ENCODE peak calls at places on chromosomes 1 and 21, in four cellular contexts. One of them, this sample, is unnamed.

GRCh38 chr1:218588555-218589172 is 243.5 kb downstream of the TGFB2 start:
- DNase-seq in CD8-positive, alpha-beta T cell: no peak
- DNase-seq in iPS DF 6.9: no peak
- DNase-seq in esophagus muscularis mucosa: no peak
- DNase-seq in this sample: no peak

GRCh38 chr1:93805027-93805426 is 74.0 kb downstream of the DNTTIP2 start:
- DNase-seq in iPS DF 6.9: no peak
- DNase-seq in CD8-positive, alpha-beta T cell: no peak
- DNase-seq in esophagus muscularis mucosa: no peak
- DNase-seq in this sample: no peak

GRCh38 chr1:60978421-60979357 is 103.7 kb upstream of the NFIA start:
- DNase-seq in CD8-positive, alpha-beta T cell: no peak
- DNase-seq in esophagus muscularis mucosa: no peak
- DNase-seq in iPS DF 6.9: no peak
- DNase-seq in this sample: no peak

GRCh38 chr1:151326619-151327222 is 495 bp downstream of the PI4KB start:
- DNase-seq in CD8-positive, alpha-beta T cell: peak; percentile 32
- DNase-seq in iPS DF 6.9: no peak
- DNase-seq in esophagus muscularis mucosa: no peak
- DNase-seq in this sample: no peak

GRCh38 chr1:117014209-117014608 is 12.6 kb downstream of the CD101 start:
- DNase-seq in CD8-positive, alpha-beta T cell: no peak
- DNase-seq in iPS DF 6.9: no peak
- DNase-seq in esophagus muscularis mucosa: no peak
- DNase-seq in this sample: no peak

GRCh38 chr1:217524787-217525520 is 105.9 kb downstream of the GPATCH2 start:
- DNase-seq in esophagus muscularis mucosa: no peak
- DNase-seq in CD8-positive, alpha-beta T cell: no peak
- DNase-seq in iPS DF 6.9: no peak
- DNase-seq in this sample: no peak

GRCh38 chr1:86714561-86715244 is 10.3 kb downstream of the SH3GLB1 start:
- DNase-seq in CD8-positive, alpha-beta T cell: no peak
- DNase-seq in esophagus muscularis mucosa: no peak
- DNase-seq in iPS DF 6.9: no peak
- DNase-seq in this sample: no peak

GRCh38 chr1:215056584-215056983 is 26.0 kb upstream of the KCNK2 start:
- DNase-seq in iPS DF 6.9: no peak
- DNase-seq in CD8-positive, alpha-beta T cell: no peak
- DNase-seq in esophagus muscularis mucosa: no peak
- DNase-seq in this sample: no peak

GRCh38 chr1:93592636-93592949 is 89.0 kb downstream of the BCAR3 start:
- DNase-seq in iPS DF 6.9: no peak
- DNase-seq in CD8-positive, alpha-beta T cell: no peak
- DNase-seq in esophagus muscularis mucosa: no peak
- DNase-seq in this sample: no peak

GRCh38 chr1:14602131-14602530 is 3.6 kb downstream of the KAZN start:
- DNase-seq in esophagus muscularis mucosa: peak; percentile 94
- DNase-seq in CD8-positive, alpha-beta T cell: no peak
- DNase-seq in iPS DF 6.9: no peak
- DNase-seq in this sample: no peak

GRCh38 chr1:78715181-78715661 is 65.6 kb downstream of the IFI44 start:
- DNase-seq in esophagus muscularis mucosa: no peak
- DNase-seq in CD8-positive, alpha-beta T cell: no peak
- DNase-seq in iPS DF 6.9: no peak
- DNase-seq in this sample: peak; percentile 18

GRCh38 chr1:23452011-23452411 is 27.5 kb upstream of the TCEA3 start:
- DNase-seq in iPS DF 6.9: no peak
- DNase-seq in CD8-positive, alpha-beta T cell: peak; percentile 36
- DNase-seq in esophagus muscularis mucosa: no peak
- DNase-seq in this sample: peak; percentile 84

GRCh38 chr1:201792534-201793305 is 36.2 kb upstream of the IPO9 start:
- DNase-seq in esophagus muscularis mucosa: peak; percentile 96
- DNase-seq in CD8-positive, alpha-beta T cell: peak; percentile 21
- DNase-seq in iPS DF 6.9: peak; percentile 80
- DNase-seq in this sample: no peak

GRCh38 chr1:44553771-44554170 is 120.5 kb downstream of the TMEM53 start:
- DNase-seq in CD8-positive, alpha-beta T cell: no peak
- DNase-seq in esophagus muscularis mucosa: no peak
- DNase-seq in iPS DF 6.9: no peak
- DNase-seq in this sample: peak; percentile 29

GRCh38 chr1:58748625-58749198 is 35.1 kb downstream of the JUN start:
- DNase-seq in CD8-positive, alpha-beta T cell: no peak
- DNase-seq in esophagus muscularis mucosa: no peak
- DNase-seq in iPS DF 6.9: no peak
- DNase-seq in this sample: no peak

GRCh38 chr1:201694615-201695335 is 134.2 kb upstream of the IPO9 start:
- DNase-seq in iPS DF 6.9: no peak
- DNase-seq in esophagus muscularis mucosa: no peak
- DNase-seq in CD8-positive, alpha-beta T cell: no peak
- DNase-seq in this sample: no peak

GRCh38 chr1:9284061-9284460 is 8.6 kb upstream of the SPSB1 start:
- DNase-seq in iPS DF 6.9: no peak
- DNase-seq in esophagus muscularis mucosa: no peak
- DNase-seq in CD8-positive, alpha-beta T cell: no peak
- DNase-seq in this sample: no peak

GRCh38 chr1:245156736-245157505 is 2.1 kb downstream of the KIF26B start:
- DNase-seq in CD8-positive, alpha-beta T cell: no peak
- DNase-seq in iPS DF 6.9: no peak
- DNase-seq in esophagus muscularis mucosa: no peak
- DNase-seq in this sample: no peak

GRCh38 chr1:56284933-56285332 is 294.4 kb downstream of the PLPP3 start:
- DNase-seq in CD8-positive, alpha-beta T cell: no peak
- DNase-seq in iPS DF 6.9: no peak
- DNase-seq in esophagus muscularis mucosa: no peak
- DNase-seq in this sample: no peak

GRCh38 chr1:97137862-97138514 is 416.4 kb downstream of the PTBP2 start:
- DNase-seq in CD8-positive, alpha-beta T cell: no peak
- DNase-seq in iPS DF 6.9: peak; percentile 43
- DNase-seq in esophagus muscularis mucosa: no peak
- DNase-seq in this sample: peak; percentile 3

GRCh38 chr1:219347843-219348475 is 174.3 kb downstream of the LYPLAL1 start:
- DNase-seq in iPS DF 6.9: no peak
- DNase-seq in esophagus muscularis mucosa: peak; percentile 92
- DNase-seq in CD8-positive, alpha-beta T cell: no peak
- DNase-seq in this sample: no peak

GRCh38 chr1:40740992-40741736 is 42.4 kb upstream of the KCNQ4 start:
- DNase-seq in esophagus muscularis mucosa: no peak
- DNase-seq in iPS DF 6.9: no peak
- DNase-seq in CD8-positive, alpha-beta T cell: no peak
- DNase-seq in this sample: no peak

GRCh38 chr1:203177471-203178039 is 1.9 kb upstream of the MYBPH start:
- DNase-seq in iPS DF 6.9: no peak
- DNase-seq in esophagus muscularis mucosa: no peak
- DNase-seq in CD8-positive, alpha-beta T cell: no peak
- DNase-seq in this sample: no peak

GRCh38 chr1:246708166-246708565 is 16.0 kb upstream of the SCCPDH start:
- DNase-seq in CD8-positive, alpha-beta T cell: no peak
- DNase-seq in esophagus muscularis mucosa: no peak
- DNase-seq in iPS DF 6.9: no peak
- DNase-seq in this sample: no peak

GRCh38 chr21:36466061-36466511 is 13.8 kb downstream of the CLDN14 start:
- DNase-seq in CD8-positive, alpha-beta T cell: no peak
- DNase-seq in esophagus muscularis mucosa: no peak
- DNase-seq in iPS DF 6.9: no peak
- DNase-seq in this sample: no peak

GRCh38 chr1:30586671-30587070 is 136.7 kb downstream of the MATN1 start:
- DNase-seq in CD8-positive, alpha-beta T cell: no peak
- DNase-seq in esophagus muscularis mucosa: no peak
- DNase-seq in iPS DF 6.9: no peak
- DNase-seq in this sample: no peak

GRCh38 chr1:2143814-2144500 is 50.6 kb downstream of the FAAP20 start:
- DNase-seq in CD8-positive, alpha-beta T cell: no peak
- DNase-seq in iPS DF 6.9: no peak
- DNase-seq in esophagus muscularis mucosa: no peak
- DNase-seq in this sample: no peak

GRCh38 chr1:25549273-25550154 is 6.1 kb downstream of the LDLRAP1 start:
- DNase-seq in CD8-positive, alpha-beta T cell: peak; percentile 70
- DNase-seq in iPS DF 6.9: no peak
- DNase-seq in esophagus muscularis mucosa: no peak
- DNase-seq in this sample: peak; percentile 50

GRCh38 chr1:206540044-206540758 is 32.9 kb downstream of the RASSF5 start:
- DNase-seq in CD8-positive, alpha-beta T cell: no peak
- DNase-seq in esophagus muscularis mucosa: no peak
- DNase-seq in iPS DF 6.9: no peak
- DNase-seq in this sample: no peak

DNA sequence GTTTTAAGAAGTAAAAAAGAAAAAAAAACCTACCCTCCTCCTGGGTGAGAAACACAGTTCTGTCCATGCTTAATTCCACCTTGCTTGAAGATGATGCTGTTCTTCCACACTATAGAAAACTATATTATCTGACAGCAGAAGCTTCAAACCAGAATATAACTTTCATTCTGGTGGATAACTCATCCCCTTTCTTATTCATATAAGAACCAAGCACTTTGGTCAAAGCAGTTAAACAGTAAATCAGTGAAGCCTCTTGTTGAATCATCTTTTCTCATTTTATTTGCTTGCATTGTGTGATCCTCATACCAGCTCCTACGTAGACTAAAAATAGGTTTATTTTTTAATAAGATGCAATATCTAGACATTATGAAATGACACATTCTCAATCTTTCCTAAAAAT is 36.7 kb upstream of the PRDX6 start:
- DNase-seq in iPS DF 6.9: no peak
- DNase-seq in CD8-positive, alpha-beta T cell: no peak
- DNase-seq in esophagus muscularis mucosa: no peak
- DNase-seq in this sample: no peak
- H3K27ac ChIP-seq in iPS DF 6.9: no peak overlapping the region
- H3K27ac ChIP-seq in CD8-positive, alpha-beta T cell: no peak overlapping the region
- H3K27ac ChIP-seq in esophagus muscularis mucosa: no peak overlapping the region
- H3K27ac ChIP-seq in this sample: no peak overlapping the region

GRCh38 chr1:155859234-155859829 is at the start of gene SYT11:
- DNase-seq in CD8-positive, alpha-beta T cell: peak; percentile 91
- DNase-seq in iPS DF 6.9: peak; percentile 93
- DNase-seq in esophagus muscularis mucosa: peak; percentile 98
- DNase-seq in this sample: peak; percentile 77

GRCh38 chr1:155859881-155860841 is 794 bp downstream of the SYT11 start:
- DNase-seq in esophagus muscularis mucosa: no peak
- DNase-seq in CD8-positive, alpha-beta T cell: peak; percentile 33
- DNase-seq in iPS DF 6.9: no peak
- DNase-seq in this sample: no peak

GRCh38 chr1:155864393-155864792 is 5.0 kb downstream of the SYT11 start:
- DNase-seq in CD8-positive, alpha-beta T cell: no peak
- DNase-seq in iPS DF 6.9: no peak
- DNase-seq in esophagus muscularis mucosa: no peak
- DNase-seq in this sample: no peak

GRCh38 chr1:155858805-155859233 is 548 bp upstream of the SYT11 start:
- DNase-seq in iPS DF 6.9: no peak
- DNase-seq in CD8-positive, alpha-beta T cell: no peak
- DNase-seq in esophagus muscularis mucosa: no peak
- DNase-seq in this sample: no peak

DNA sequence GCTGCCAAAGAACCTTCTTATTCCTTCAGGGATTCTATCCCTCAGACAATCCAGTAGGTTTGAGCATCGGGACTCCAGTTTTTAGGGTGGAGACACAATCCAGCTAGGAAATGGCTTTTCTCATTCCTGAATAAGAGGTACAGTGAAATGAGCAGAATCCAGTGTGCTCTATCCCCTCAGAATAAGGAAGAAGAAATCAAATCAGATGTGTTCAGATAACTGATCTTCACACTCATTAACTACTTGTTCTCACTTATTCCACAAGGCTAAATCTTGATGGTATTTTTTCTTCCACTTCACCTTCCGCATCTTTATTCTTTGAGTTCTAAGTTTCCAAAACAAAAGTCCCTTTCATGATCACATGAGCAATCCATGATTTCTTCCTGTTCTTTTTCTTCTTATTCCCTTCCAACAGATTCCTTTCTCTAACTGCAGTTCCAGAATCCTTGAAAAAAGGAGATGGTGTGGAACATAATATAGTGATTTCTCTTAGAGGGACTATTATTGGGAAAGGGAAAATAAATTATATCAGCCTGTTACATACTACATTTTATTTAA is 1.7 kb downstream of the SYT11 start:
- DNase-seq in CD8-positive, alpha-beta T cell: no peak
- DNase-seq in iPS DF 6.9: no peak
- DNase-seq in esophagus muscularis mucosa: no peak
- DNase-seq in this sample: no peak
- H3K27ac ChIP-seq in CD8-positive, alpha-beta T cell: peak overlapping the region; percentile 45
- H3K27ac ChIP-seq in iPS DF 6.9: no peak overlapping the region
- H3K27ac ChIP-seq in esophagus muscularis mucosa: peak overlapping the region; percentile 88
- H3K27ac ChIP-seq in this sample: no peak overlapping the region

GRCh38 chr1:54289939-54290233 is 89.9 kb downstream of the MRPL37 start:
- DNase-seq in CD8-positive, alpha-beta T cell: no peak
- DNase-seq in esophagus muscularis mucosa: no peak
- DNase-seq in iPS DF 6.9: no peak
- DNase-seq in this sample: no peak
- H3K27ac ChIP-seq in CD8-positive, alpha-beta T cell: no peak overlapping the region
- H3K27ac ChIP-seq in esophagus muscularis mucosa: peak overlapping the region; percentile 82
- H3K27ac ChIP-seq in iPS DF 6.9: no peak overlapping the region
- H3K27ac ChIP-seq in this sample: no peak overlapping the region

DNA sequence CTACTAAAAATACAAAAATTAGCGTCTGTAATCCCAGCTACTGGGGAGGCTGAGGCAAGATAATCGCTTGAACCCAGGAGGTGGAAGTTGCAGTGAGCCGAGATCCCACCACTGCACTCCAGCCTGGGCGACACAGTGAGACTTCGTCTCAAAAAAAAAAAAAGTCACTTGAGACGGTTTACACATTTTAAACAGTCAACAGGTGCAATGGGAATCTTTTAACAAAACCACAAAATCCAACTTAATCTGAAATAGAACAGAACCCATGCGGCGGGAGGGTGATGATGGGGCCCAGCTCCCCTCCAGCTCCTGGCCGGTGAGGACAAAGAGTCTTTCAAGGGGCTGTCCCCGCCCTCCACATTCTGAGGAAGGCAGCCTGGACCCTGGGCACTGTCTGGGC is 48.3 kb downstream of the TP73 start:
- DNase-seq in CD8-positive, alpha-beta T cell: no peak
- DNase-seq in iPS DF 6.9: no peak
- DNase-seq in esophagus muscularis mucosa: no peak
- DNase-seq in this sample: no peak
- H3K27ac ChIP-seq in CD8-positive, alpha-beta T cell: no peak overlapping the region
- H3K27ac ChIP-seq in iPS DF 6.9: no peak overlapping the region
- H3K27ac ChIP-seq in esophagus muscularis mucosa: no peak overlapping the region
- H3K27ac ChIP-seq in this sample: no peak overlapping the region